ENCODE peak calls at places on chromosome 13, in eight cellular contexts. V is A549; Q is nephron progenitor cell; C is activated naive CD8-positive, alpha-beta T cell treated with anti-CD3 and anti-CD28 coated beads, Interleukin-2, amount 50 U/mL, for 24 hours; R is WERI-Rb-1; Y is SK-N-DZ; W is natural killer cell; X is MCF 10A. S is an unnamed sample.

GRCh38 chr13:48642061-48642460 is 11.7 kb upstream of the CYSLTR2 start:
- DNase-seq in X (no peak), W (no peak), Y (no peak), V (no peak), Q (no peak), C (no peak), R (no peak), S (no peak)

GRCh38 chr13:34757441-34757840 is 184.6 kb upstream of the NBEA start:
- DNase-seq in Y (no peak), W (no peak), X (no peak), V (no peak), C (no peak), R (no peak), Q (no peak), S (peak; percentile 5)

GRCh38 chr13:33832872-33833271 is 14.9 kb downstream of the RFC3 start:
- DNase-seq in C (no peak), Q (no peak), V (no peak), W (no peak), R (no peak), Y (no peak), X (no peak), S (no peak)

GRCh38 chr13:28826368-28826767 is 6.2 kb downstream of the MTUS2 start:
- DNase-seq in X (no peak), C (no peak), W (no peak), Q (no peak), Y (no peak), R (no peak), V (no peak), S (no peak)

GRCh38 chr13:55244991-55245644 is 1895.6 kb upstream of the PRR20A start:
- DNase-seq in Q (peak; percentile 14), X (peak; percentile 46), Y (peak; percentile 34), C (no peak), W (no peak), V (no peak), R (peak; percentile 9), S (no peak)

GRCh38 chr13:114087430-114087829 is 45.0 kb downstream of the RASA3 start:
- DNase-seq in C (no peak), X (no peak), V (no peak), R (peak; percentile 10), Y (no peak), Q (no peak), W (peak; percentile 16), S (no peak)

GRCh38 chr13:95146486-95146885 is 154.8 kb downstream of the ABCC4 start:
- DNase-seq in Q (no peak), C (no peak), V (no peak), R (no peak), W (no peak), Y (no peak), X (no peak), S (no peak)

GRCh38 chr13:77388944-77389616 is 62.2 kb upstream of the MYCBP2 start:
- DNase-seq in Y (no peak), X (no peak), R (no peak), C (no peak), V (no peak), W (no peak), Q (no peak), S (no peak)

GRCh38 chr13:49527123-49527522 is 31.4 kb downstream of the PHF11 start:
- DNase-seq in R (no peak), V (no peak), W (no peak), C (no peak), Q (no peak), Y (no peak), X (peak; percentile 2), S (no peak)

GRCh38 chr13:76505437-76505836 is 380.8 kb downstream of the KCTD12 start:
- DNase-seq in V (no peak), X (no peak), Q (no peak), W (no peak), Y (no peak), R (no peak), C (no peak), S (no peak)

GRCh38 chr13:24280722-24281121 is 28.7 kb upstream of the C1QTNF9 start:
- DNase-seq in C (no peak), X (no peak), Q (no peak), Y (no peak), V (no peak), R (no peak), W (no peak), S (no peak)

GRCh38 chr13:108947551-108948030 is 318.2 kb downstream of the MYO16 start:
- DNase-seq in W (no peak), R (no peak), Q (no peak), C (no peak), V (no peak), X (no peak), Y (no peak), S (no peak)

GRCh38 chr13:99197257-99197651 is 3.4 kb upstream of the UBAC2 start:
- DNase-seq in X (no peak), R (no peak), Q (no peak), W (no peak), C (no peak), Y (no peak), V (no peak), S (peak; percentile 77)

GRCh38 chr13:41723136-41723535 is 237.8 kb downstream of the VWA8 start:
- DNase-seq in Y (no peak), C (no peak), X (no peak), W (no peak), Q (no peak), R (no peak), V (no peak), S (no peak)

GRCh38 chr13:46893820-46894533 is 2.9 kb downstream of the HTR2A start:
- DNase-seq in V (peak; percentile 31), C (peak; percentile 77), W (peak; percentile 56), X (peak; percentile 64), Y (peak; percentile 35), R (peak; percentile 49), Q (peak; percentile 85), S (peak; percentile 56)

GRCh38 chr13:74696148-74696922 is 562.1 kb upstream of the KLF12 start:
- DNase-seq in W (no peak), V (no peak), Q (no peak), Y (peak; percentile 7), C (no peak), X (no peak), R (no peak), S (no peak)

GRCh38 chr13:46541210-46541609 is 11.8 kb upstream of the LRCH1 start:
- DNase-seq in W (no peak), Y (no peak), X (no peak), C (no peak), V (no peak), R (no peak), Q (no peak), S (no peak)

GRCh38 chr13:102286326-102286725 is 115.5 kb downstream of the FGF14 start:
- DNase-seq in X (peak; percentile 90), C (no peak), R (no peak), Q (no peak), V (peak; percentile 0), Y (no peak), W (no peak), S (peak; percentile 52)

GRCh38 chr13:36764957-36765356 is 54.1 kb upstream of the RFXAP start:
- DNase-seq in C (no peak), X (peak; percentile 8), W (no peak), Q (no peak), Y (no peak), V (no peak), R (no peak), S (no peak)

GRCh38 chr13:51728972-51729371 is 75.0 kb downstream of the DHRS12 start:
- DNase-seq in X (peak; percentile 89), W (no peak), C (no peak), Q (no peak), Y (no peak), V (no peak), R (no peak), S (peak; percentile 2)

GRCh38 chr13:69556540-69557196 is 551.0 kb upstream of the ATXN8OS start:
- DNase-seq in Q (no peak), W (no peak), Y (no peak), C (no peak), X (peak; percentile 30), R (no peak), V (no peak), S (no peak)

GRCh38 chr13:43787518-43787891 is 733 bp upstream of the ENOX1 start:
- DNase-seq in Q (no peak), R (no peak), W (no peak), V (no peak), C (no peak), X (no peak), Y (peak; percentile 56), S (peak; percentile 9)

GRCh38 chr13:79989251-79989661 is 351.7 kb downstream of the SPRY2 start:
- DNase-seq in Y (no peak), Q (no peak), W (no peak), R (no peak), V (no peak), C (no peak), X (no peak), S (peak; percentile 89)

GRCh38 chr13:84661718-84662117 is 779.4 kb upstream of the SLITRK1 start:
- DNase-seq in Q (no peak), C (no peak), Y (no peak), W (no peak), R (no peak), X (no peak), V (no peak), S (no peak)

GRCh38 chr13:61010358-61010757 is 405.3 kb downstream of the PCDH20 start:
- DNase-seq in Q (no peak), Y (no peak), V (no peak), X (no peak), R (no peak), W (no peak), C (no peak), S (no peak)

GRCh38 chr13:40762849-40763248 is 8.1 kb downstream of the MRPS31 start:
- DNase-seq in X (no peak), R (no peak), V (no peak), W (no peak), C (no peak), Y (no peak), Q (no peak), S (no peak)

S was measured in PC-3.